ENCODE peak calls at places on chromosome 9, in five cellular contexts. S is stimulated activated CD4-positive, alpha-beta T cell treated with anti-CD3 and anti-CD28 coated beads, TNF-alpha, amount 100 ng/mL, for 4 hours; F is lower lobe of right lung; W is activated naive CD4-positive, alpha-beta T cell; K is WTC11. Z is an unnamed sample.

GRCh38 chr9:6525326-6526040 is 112.5 kb downstream of the UHRF2 start:
- DNase-seq in W (no peak), S (no peak), K (no peak), F (no peak), Z (no peak)

GRCh38 chr9:127065592-127065991 is 56.8 kb downstream of the ANGPTL2 start:
- DNase-seq in S (no peak), F (no peak), K (no peak), W (no peak), Z (no peak)

GRCh38 chr9:132518626-132519025 is 63.8 kb upstream of the BARHL1 start:
- DNase-seq in S (no peak), F (peak; percentile 16), W (no peak), K (no peak), Z (no peak)

GRCh38 chr9:69916950-69917349 is 96.3 kb downstream of the CFAP95 start:
- DNase-seq in F (no peak), S (no peak), K (no peak), W (no peak), Z (no peak)

GRCh38 chr9:71783120-71783523 is 14.8 kb upstream of the CEMIP2 start:
- DNase-seq in S (peak; percentile 56), K (no peak), W (peak; percentile 70), F (peak; percentile 52), Z (no peak)

GRCh38 chr9:7970666-7971335 is 171.2 kb upstream of the DMAC1 start:
- DNase-seq in F (no peak), W (no peak), S (no peak), K (no peak), Z (no peak)

GRCh38 chr9:9645006-9645405 is 967.8 kb downstream of the PTPRD start:
- DNase-seq in K (no peak), W (no peak), S (no peak), F (no peak), Z (no peak)

GRCh38 chr9:129932303-129933151 is 97.3 kb downstream of the USP20 start:
- DNase-seq in K (no peak), W (no peak), S (no peak), F (no peak), Z (no peak)